ENCODE peak calls at places on chromosomes 7 and 10, in five cellular contexts. One of them, this sample, is unnamed.

GRCh38 chr7:33982425-33982786 is 77.1 kb downstream of the BMPER start:
- DNase-seq in iPS DF 6.9: peak
- DNase-seq in BE2C: no peak
- DNase-seq in astrocyte of the spinal cord: peak
- DNase-seq in PC-9: no peak
- DNase-seq in this sample: peak

GRCh38 chr7:132300599-132300998 is 275.7 kb downstream of the PLXNA4 start:
- DNase-seq in iPS DF 6.9: no peak
- DNase-seq in BE2C: peak
- DNase-seq in astrocyte of the spinal cord: no peak
- DNase-seq in PC-9: no peak
- DNase-seq in this sample: no peak

GRCh38 chr7:118152149-118152548 is 31.8 kb upstream of the LSM8 start:
- DNase-seq in iPS DF 6.9: no peak
- DNase-seq in BE2C: no peak
- DNase-seq in astrocyte of the spinal cord: no peak
- DNase-seq in PC-9: no peak
- DNase-seq in this sample: no peak

GRCh38 chr10:13961096-13961495 is 369.6 kb downstream of the FRMD4A start:
- DNase-seq in iPS DF 6.9: no peak
- DNase-seq in BE2C: no peak
- DNase-seq in astrocyte of the spinal cord: peak
- DNase-seq in PC-9: no peak
- DNase-seq in this sample: no peak

GRCh38 chr7:7706556-7706955 is 11.9 kb downstream of the RPA3 start:
- DNase-seq in iPS DF 6.9: no peak
- DNase-seq in BE2C: no peak
- DNase-seq in astrocyte of the spinal cord: no peak
- DNase-seq in PC-9: no peak
- DNase-seq in this sample: no peak

GRCh38 chr10:113356794-113357687 is 195.8 kb upstream of the HABP2 start:
- DNase-seq in iPS DF 6.9: no peak
- DNase-seq in BE2C: no peak
- DNase-seq in astrocyte of the spinal cord: no peak
- DNase-seq in PC-9: no peak
- DNase-seq in this sample: no peak

GRCh38 chr7:47765373-47765979 is 182.8 kb downstream of the PKD1L1 start:
- DNase-seq in iPS DF 6.9: no peak
- DNase-seq in BE2C: no peak
- DNase-seq in astrocyte of the spinal cord: no peak
- DNase-seq in PC-9: no peak
- DNase-seq in this sample: no peak

GRCh38 chr10:96902762-96903358 is 70.8 kb downstream of the LCOR start:
- DNase-seq in iPS DF 6.9: no peak
- DNase-seq in BE2C: no peak
- DNase-seq in astrocyte of the spinal cord: no peak
- DNase-seq in PC-9: no peak
- DNase-seq in this sample: no peak

GRCh38 chr10:49281461-49281860 is 17.5 kb upstream of the C10orf71 start:
- DNase-seq in iPS DF 6.9: peak
- DNase-seq in BE2C: no peak
- DNase-seq in astrocyte of the spinal cord: no peak
- DNase-seq in PC-9: no peak
- DNase-seq in this sample: no peak

GRCh38 chr7:15954671-15955354 is 268.3 kb upstream of the MEOX2 start:
- DNase-seq in iPS DF 6.9: no peak
- DNase-seq in BE2C: no peak
- DNase-seq in astrocyte of the spinal cord: no peak
- DNase-seq in PC-9: no peak
- DNase-seq in this sample: no peak

GRCh38 chr7:996089-996872 is 13.3 kb downstream of the CYP2W1 start:
- DNase-seq in iPS DF 6.9: no peak
- DNase-seq in BE2C: no peak
- DNase-seq in astrocyte of the spinal cord: no peak
- DNase-seq in PC-9: no peak
- DNase-seq in this sample: no peak

GRCh38 chr10:110365356-110366143 is 60.8 kb upstream of the SMNDC1 start:
- DNase-seq in iPS DF 6.9: no peak
- DNase-seq in BE2C: no peak
- DNase-seq in astrocyte of the spinal cord: no peak
- DNase-seq in PC-9: no peak
- DNase-seq in this sample: no peak

DNA sequence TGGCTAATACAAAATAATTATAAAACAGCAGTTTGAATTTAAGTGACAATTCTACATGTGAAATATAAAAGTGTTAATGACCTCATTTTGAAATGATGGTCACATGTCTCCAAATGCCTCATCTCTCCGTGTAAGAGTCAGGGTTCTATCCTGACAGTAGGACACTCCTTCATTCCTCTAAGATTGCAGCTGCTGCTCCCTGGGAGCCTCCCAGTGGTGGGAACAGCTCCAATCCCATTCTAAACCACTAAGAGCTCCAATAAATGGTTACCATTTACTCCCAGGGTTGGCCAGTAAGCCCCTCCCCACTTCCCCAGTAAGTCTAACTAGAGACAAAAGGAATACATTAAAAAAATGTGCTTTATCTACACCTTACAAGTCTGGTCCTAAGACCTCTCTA is 344.6 kb upstream of the AOAH start:
- DNase-seq in iPS DF 6.9: no peak
- DNase-seq in BE2C: no peak
- DNase-seq in astrocyte of the spinal cord: no peak
- DNase-seq in PC-9: no peak
- DNase-seq in this sample: no peak
- H3K4me3 ChIP-seq in iPS DF 6.9: no peak
- H3K4me3 ChIP-seq in BE2C: no peak
- H3K4me3 ChIP-seq in astrocyte of the spinal cord: no peak
- H3K4me3 ChIP-seq in PC-9: no peak
- H3K4me3 ChIP-seq in this sample: no peak

GRCh38 chr10:1737222-1738061 is at the start of gene ADARB2:
- DNase-seq in iPS DF 6.9: no peak
- DNase-seq in BE2C: peak
- DNase-seq in astrocyte of the spinal cord: no peak
- DNase-seq in PC-9: no peak
- DNase-seq in this sample: peak
- H3K4me3 ChIP-seq in iPS DF 6.9: peak
- H3K4me3 ChIP-seq in BE2C: no peak
- H3K4me3 ChIP-seq in astrocyte of the spinal cord: no peak
- H3K4me3 ChIP-seq in PC-9: no peak
- H3K4me3 ChIP-seq in this sample: no peak

DNA sequence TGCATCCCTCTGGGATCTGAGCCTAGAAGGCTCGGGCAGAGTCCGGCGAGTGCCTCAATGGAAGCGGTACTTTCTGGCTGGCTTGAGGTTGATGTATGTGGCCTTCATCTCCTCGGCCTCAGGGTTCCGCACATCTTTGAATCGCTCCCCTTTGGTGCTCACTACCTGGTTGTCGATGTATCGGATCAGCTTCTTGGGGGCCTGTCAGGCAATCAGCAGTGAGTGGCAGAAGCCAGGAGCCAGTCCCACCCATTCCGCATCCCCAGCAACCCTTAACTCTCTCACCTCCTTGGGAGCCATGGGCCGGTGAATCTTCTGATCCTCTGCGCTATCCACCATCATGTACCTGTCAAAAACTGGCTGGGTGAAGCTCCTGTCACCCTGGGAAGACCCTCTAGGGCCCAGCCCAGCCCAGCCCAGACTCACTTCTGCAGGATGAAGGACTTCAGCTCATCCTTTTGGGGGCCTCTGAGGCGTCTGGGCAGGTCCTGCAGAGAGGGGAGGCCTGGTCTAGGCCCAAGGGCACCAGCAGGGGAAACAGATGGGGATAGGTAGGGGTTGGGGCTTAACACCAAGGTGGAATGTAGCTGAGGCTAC is 2.8 kb downstream of the FBXL15 start:
- DNase-seq in iPS DF 6.9: no peak
- DNase-seq in BE2C: no peak
- DNase-seq in astrocyte of the spinal cord: no peak
- DNase-seq in PC-9: no peak
- DNase-seq in this sample: no peak
- H3K4me3 ChIP-seq in iPS DF 6.9: no peak
- H3K4me3 ChIP-seq in BE2C: no peak
- H3K4me3 ChIP-seq in astrocyte of the spinal cord: no peak
- H3K4me3 ChIP-seq in PC-9: no peak
- H3K4me3 ChIP-seq in this sample: no peak

GRCh38 chr7:149022961-149023360 is 5.3 kb downstream of the PDIA4 start:
- DNase-seq in iPS DF 6.9: no peak
- DNase-seq in BE2C: no peak
- DNase-seq in astrocyte of the spinal cord: no peak
- DNase-seq in PC-9: no peak
- DNase-seq in this sample: no peak
- H3K4me3 ChIP-seq in iPS DF 6.9: no peak
- H3K4me3 ChIP-seq in BE2C: no peak
- H3K4me3 ChIP-seq in astrocyte of the spinal cord: no peak
- H3K4me3 ChIP-seq in PC-9: no peak
- H3K4me3 ChIP-seq in this sample: no peak

GRCh38 chr7:151780626-151781025 is 96.3 kb downstream of the PRKAG2 start:
- DNase-seq in iPS DF 6.9: no peak
- DNase-seq in BE2C: no peak
- DNase-seq in astrocyte of the spinal cord: no peak
- DNase-seq in PC-9: no peak
- DNase-seq in this sample: peak

GRCh38 chr7:151781161-151781845 is 95.6 kb downstream of the PRKAG2 start:
- DNase-seq in iPS DF 6.9: no peak
- DNase-seq in BE2C: no peak
- DNase-seq in astrocyte of the spinal cord: no peak
- DNase-seq in PC-9: no peak
- DNase-seq in this sample: no peak

GRCh38 chr7:151783958-151784575 is 92.8 kb downstream of the PRKAG2 start:
- DNase-seq in iPS DF 6.9: no peak
- DNase-seq in BE2C: no peak
- DNase-seq in astrocyte of the spinal cord: no peak
- DNase-seq in PC-9: no peak
- DNase-seq in this sample: no peak

GRCh38 chr7:151784843-151785680 is 91.9 kb downstream of the PRKAG2 start:
- DNase-seq in iPS DF 6.9: no peak
- DNase-seq in BE2C: peak
- DNase-seq in astrocyte of the spinal cord: no peak
- DNase-seq in PC-9: no peak
- DNase-seq in this sample: no peak

GRCh38 chr7:151782598-151783448 is 94.1 kb downstream of the PRKAG2 start:
- DNase-seq in iPS DF 6.9: peak
- DNase-seq in BE2C: peak
- DNase-seq in astrocyte of the spinal cord: peak
- DNase-seq in PC-9: peak
- DNase-seq in this sample: peak
- H3K4me3 ChIP-seq in iPS DF 6.9: peak
- H3K4me3 ChIP-seq in BE2C: peak
- H3K4me3 ChIP-seq in astrocyte of the spinal cord: peak
- H3K4me3 ChIP-seq in PC-9: peak
- H3K4me3 ChIP-seq in this sample: peak

DNA sequence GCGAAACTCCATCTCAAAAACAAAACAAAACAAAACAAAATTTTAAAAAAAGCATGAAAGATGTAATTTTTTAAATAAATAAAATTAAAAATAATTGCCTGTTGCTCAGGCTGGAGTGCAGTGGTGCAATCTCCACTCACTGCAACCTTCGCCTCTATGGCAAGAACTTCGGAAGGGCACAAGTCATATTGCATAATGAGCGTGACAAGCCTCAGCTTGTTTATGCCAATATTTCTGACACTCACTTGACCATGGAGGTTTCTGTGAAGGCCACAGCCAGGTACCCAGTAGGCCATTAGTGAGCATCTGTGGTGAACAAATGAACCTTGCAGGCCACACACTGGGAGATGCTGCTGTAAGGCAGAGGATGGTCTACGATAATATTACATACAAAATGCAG is 106.1 kb upstream of the KMT2C start:
- DNase-seq in iPS DF 6.9: no peak
- DNase-seq in BE2C: no peak
- DNase-seq in astrocyte of the spinal cord: no peak
- DNase-seq in PC-9: no peak
- DNase-seq in this sample: no peak
- H3K4me3 ChIP-seq in iPS DF 6.9: no peak
- H3K4me3 ChIP-seq in BE2C: no peak
- H3K4me3 ChIP-seq in astrocyte of the spinal cord: no peak
- H3K4me3 ChIP-seq in PC-9: no peak
- H3K4me3 ChIP-seq in this sample: no peak

DNA sequence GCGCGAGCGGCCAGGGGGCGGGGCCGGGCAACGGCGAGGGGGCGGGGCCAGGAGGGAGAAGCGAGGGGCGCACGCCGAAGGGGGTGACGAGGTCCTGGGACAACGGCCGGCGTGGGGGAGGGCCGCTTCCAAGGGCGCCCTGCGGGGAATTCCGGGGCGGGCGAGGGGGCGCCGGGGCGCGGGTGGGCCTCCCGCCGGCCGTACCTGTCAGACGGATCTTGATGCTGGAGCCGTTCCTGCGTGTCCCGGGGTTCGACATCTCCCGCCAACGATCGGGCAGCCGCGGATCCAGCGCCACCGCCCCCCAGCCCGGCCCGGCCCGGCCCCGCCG is 421 bp downstream of the SMURF1 start:
- DNase-seq in iPS DF 6.9: no peak
- DNase-seq in BE2C: no peak
- DNase-seq in astrocyte of the spinal cord: no peak
- DNase-seq in PC-9: no peak
- DNase-seq in this sample: no peak
- H3K4me3 ChIP-seq in iPS DF 6.9: peak
- H3K4me3 ChIP-seq in BE2C: peak
- H3K4me3 ChIP-seq in astrocyte of the spinal cord: peak
- H3K4me3 ChIP-seq in PC-9: peak
- H3K4me3 ChIP-seq in this sample: peak

GRCh38 chr7:44748042-44748947 is at the start of gene ZMIZ2:
- DNase-seq in iPS DF 6.9: no peak
- DNase-seq in BE2C: peak
- DNase-seq in astrocyte of the spinal cord: peak
- DNase-seq in PC-9: peak
- DNase-seq in this sample: peak

GRCh38 chr7:44750424-44750823 is 1.8 kb downstream of the ZMIZ2 start:
- DNase-seq in iPS DF 6.9: no peak
- DNase-seq in BE2C: no peak
- DNase-seq in astrocyte of the spinal cord: no peak
- DNase-seq in PC-9: no peak
- DNase-seq in this sample: no peak

GRCh38 chr7:44750921-44751571 is 2.4 kb downstream of the ZMIZ2 start:
- DNase-seq in iPS DF 6.9: no peak
- DNase-seq in BE2C: no peak
- DNase-seq in astrocyte of the spinal cord: no peak
- DNase-seq in PC-9: no peak
- DNase-seq in this sample: no peak

GRCh38 chr7:44748948-44749731 is 493 bp downstream of the ZMIZ2 start:
- DNase-seq in iPS DF 6.9: no peak
- DNase-seq in BE2C: no peak
- DNase-seq in astrocyte of the spinal cord: no peak
- DNase-seq in PC-9: no peak
- DNase-seq in this sample: no peak

DNA sequence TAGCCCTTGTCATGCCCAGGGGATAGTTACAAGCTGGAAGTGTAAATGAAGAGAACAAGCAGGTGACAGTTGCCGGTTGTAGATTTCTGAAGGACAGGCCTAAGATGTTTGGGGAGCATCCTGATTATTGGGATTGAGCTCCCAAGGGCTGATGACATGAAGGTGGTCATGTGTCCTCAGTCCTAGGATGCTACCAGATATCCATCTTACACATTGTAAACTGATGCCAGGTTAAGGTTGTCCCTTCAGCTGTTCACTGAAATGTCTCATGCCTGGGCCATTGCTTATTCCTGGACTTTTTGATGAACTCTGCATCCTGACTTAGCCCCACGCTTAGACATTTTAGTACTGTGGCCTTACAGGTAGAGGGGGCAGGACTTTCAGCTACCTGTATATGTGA is 1.3 kb downstream of the ZMIZ2 start:
- DNase-seq in iPS DF 6.9: no peak
- DNase-seq in BE2C: no peak
- DNase-seq in astrocyte of the spinal cord: no peak
- DNase-seq in PC-9: no peak
- DNase-seq in this sample: no peak
- H3K4me3 ChIP-seq in iPS DF 6.9: no peak
- H3K4me3 ChIP-seq in BE2C: peak
- H3K4me3 ChIP-seq in astrocyte of the spinal cord: peak
- H3K4me3 ChIP-seq in PC-9: peak
- H3K4me3 ChIP-seq in this sample: no peak

This sample was measured in WERI-Rb-1.